ENCODE peak calls at places on chromosomes 5 and 9, in five cellular contexts. One of them, this sample, is unnamed.

GRCh38 chr9:34365282-34365681 is 11.4 kb downstream of the MYORG start:
- DNase-seq in mesendoderm: no peak
- DNase-seq in IMR-90: no peak
- DNase-seq in dorsolateral prefrontal cortex: no peak
- DNase-seq in fibroblast of lung: no peak
- DNase-seq in this sample: no peak

GRCh38 chr9:134212809-134213507 is 48.6 kb upstream of the RNU6ATAC start:
- DNase-seq in mesendoderm: peak
- DNase-seq in IMR-90: no peak
- DNase-seq in dorsolateral prefrontal cortex: peak
- DNase-seq in fibroblast of lung: no peak
- DNase-seq in this sample: no peak

GRCh38 chr5:127615916-127616315 is 33.0 kb upstream of the CTXN3 start:
- DNase-seq in IMR-90: peak
- DNase-seq in dorsolateral prefrontal cortex: no peak
- DNase-seq in mesendoderm: no peak
- DNase-seq in fibroblast of lung: peak
- DNase-seq in this sample: no peak

GRCh38 chr5:50766042-50766441 is 99.6 kb downstream of the PARP8 start:
- DNase-seq in mesendoderm: no peak
- DNase-seq in dorsolateral prefrontal cortex: no peak
- DNase-seq in fibroblast of lung: no peak
- DNase-seq in IMR-90: no peak
- DNase-seq in this sample: no peak

GRCh38 chr5:42889311-42889933 is 77.7 kb upstream of the SELENOP start:
- DNase-seq in IMR-90: peak
- DNase-seq in dorsolateral prefrontal cortex: peak
- DNase-seq in fibroblast of lung: peak
- DNase-seq in mesendoderm: peak
- DNase-seq in this sample: peak

GRCh38 chr9:126625329-126626116 is 11.8 kb downstream of the LMX1B start:
- DNase-seq in fibroblast of lung: no peak
- DNase-seq in dorsolateral prefrontal cortex: no peak
- DNase-seq in IMR-90: no peak
- DNase-seq in mesendoderm: peak
- DNase-seq in this sample: no peak

GRCh38 chr9:11135856-11136255 is 523.1 kb upstream of the PTPRD start:
- DNase-seq in IMR-90: no peak
- DNase-seq in fibroblast of lung: no peak
- DNase-seq in dorsolateral prefrontal cortex: no peak
- DNase-seq in mesendoderm: no peak
- DNase-seq in this sample: no peak

GRCh38 chr5:119829341-119829740 is 200.0 kb downstream of the FAM170A start:
- DNase-seq in fibroblast of lung: no peak
- DNase-seq in IMR-90: no peak
- DNase-seq in dorsolateral prefrontal cortex: no peak
- DNase-seq in mesendoderm: no peak
- DNase-seq in this sample: no peak

GRCh38 chr9:21668504-21668903 is 133.9 kb upstream of the MTAP start:
- DNase-seq in fibroblast of lung: no peak
- DNase-seq in IMR-90: no peak
- DNase-seq in mesendoderm: no peak
- DNase-seq in dorsolateral prefrontal cortex: no peak
- DNase-seq in this sample: peak

GRCh38 chr5:2375796-2376195 is 375.7 kb downstream of the IRX2 start:
- DNase-seq in IMR-90: no peak
- DNase-seq in dorsolateral prefrontal cortex: no peak
- DNase-seq in mesendoderm: no peak
- DNase-seq in fibroblast of lung: no peak
- DNase-seq in this sample: no peak

GRCh38 chr9:119868694-119869093 is 499.5 kb upstream of the BRINP1 start:
- DNase-seq in mesendoderm: peak
- DNase-seq in dorsolateral prefrontal cortex: no peak
- DNase-seq in IMR-90: no peak
- DNase-seq in fibroblast of lung: no peak
- DNase-seq in this sample: no peak
- H3K27ac ChIP-seq in mesendoderm: no peak
- H3K27ac ChIP-seq in dorsolateral prefrontal cortex: no peak
- H3K27ac ChIP-seq in IMR-90: no peak
- H3K27ac ChIP-seq in fibroblast of lung: no peak
- H3K27ac ChIP-seq in this sample: no peak

GRCh38 chr9:131682261-131682660 is 57.6 kb downstream of the RAPGEF1 start:
- DNase-seq in dorsolateral prefrontal cortex: no peak
- DNase-seq in IMR-90: no peak
- DNase-seq in fibroblast of lung: no peak
- DNase-seq in mesendoderm: no peak
- DNase-seq in this sample: no peak
- H3K27ac ChIP-seq in dorsolateral prefrontal cortex: peak
- H3K27ac ChIP-seq in IMR-90: no peak
- H3K27ac ChIP-seq in fibroblast of lung: no peak
- H3K27ac ChIP-seq in mesendoderm: no peak
- H3K27ac ChIP-seq in this sample: no peak

GRCh38 chr5:140055152-140055551 is 12.1 kb upstream of the NRG2 start:
- DNase-seq in fibroblast of lung: no peak
- DNase-seq in IMR-90: no peak
- DNase-seq in dorsolateral prefrontal cortex: no peak
- DNase-seq in mesendoderm: no peak
- DNase-seq in this sample: no peak

GRCh38 chr5:140054086-140054689 is 11.1 kb upstream of the NRG2 start:
- DNase-seq in fibroblast of lung: no peak
- DNase-seq in dorsolateral prefrontal cortex: no peak
- DNase-seq in IMR-90: no peak
- DNase-seq in mesendoderm: no peak
- DNase-seq in this sample: no peak

GRCh38 chr5:140049205-140049604 is 6.1 kb upstream of the NRG2 start:
- DNase-seq in mesendoderm: no peak
- DNase-seq in dorsolateral prefrontal cortex: no peak
- DNase-seq in fibroblast of lung: no peak
- DNase-seq in IMR-90: no peak
- DNase-seq in this sample: no peak

GRCh38 chr5:140049713-140050112 is 6.6 kb upstream of the NRG2 start:
- DNase-seq in fibroblast of lung: no peak
- DNase-seq in IMR-90: no peak
- DNase-seq in mesendoderm: no peak
- DNase-seq in dorsolateral prefrontal cortex: no peak
- DNase-seq in this sample: no peak

GRCh38 chr5:140051950-140052349 is 8.9 kb upstream of the NRG2 start:
- DNase-seq in mesendoderm: no peak
- DNase-seq in dorsolateral prefrontal cortex: no peak
- DNase-seq in fibroblast of lung: no peak
- DNase-seq in IMR-90: no peak
- DNase-seq in this sample: no peak
- H3K27ac ChIP-seq in mesendoderm: no peak
- H3K27ac ChIP-seq in dorsolateral prefrontal cortex: no peak
- H3K27ac ChIP-seq in fibroblast of lung: no peak
- H3K27ac ChIP-seq in IMR-90: no peak
- H3K27ac ChIP-seq in this sample: no peak

DNA sequence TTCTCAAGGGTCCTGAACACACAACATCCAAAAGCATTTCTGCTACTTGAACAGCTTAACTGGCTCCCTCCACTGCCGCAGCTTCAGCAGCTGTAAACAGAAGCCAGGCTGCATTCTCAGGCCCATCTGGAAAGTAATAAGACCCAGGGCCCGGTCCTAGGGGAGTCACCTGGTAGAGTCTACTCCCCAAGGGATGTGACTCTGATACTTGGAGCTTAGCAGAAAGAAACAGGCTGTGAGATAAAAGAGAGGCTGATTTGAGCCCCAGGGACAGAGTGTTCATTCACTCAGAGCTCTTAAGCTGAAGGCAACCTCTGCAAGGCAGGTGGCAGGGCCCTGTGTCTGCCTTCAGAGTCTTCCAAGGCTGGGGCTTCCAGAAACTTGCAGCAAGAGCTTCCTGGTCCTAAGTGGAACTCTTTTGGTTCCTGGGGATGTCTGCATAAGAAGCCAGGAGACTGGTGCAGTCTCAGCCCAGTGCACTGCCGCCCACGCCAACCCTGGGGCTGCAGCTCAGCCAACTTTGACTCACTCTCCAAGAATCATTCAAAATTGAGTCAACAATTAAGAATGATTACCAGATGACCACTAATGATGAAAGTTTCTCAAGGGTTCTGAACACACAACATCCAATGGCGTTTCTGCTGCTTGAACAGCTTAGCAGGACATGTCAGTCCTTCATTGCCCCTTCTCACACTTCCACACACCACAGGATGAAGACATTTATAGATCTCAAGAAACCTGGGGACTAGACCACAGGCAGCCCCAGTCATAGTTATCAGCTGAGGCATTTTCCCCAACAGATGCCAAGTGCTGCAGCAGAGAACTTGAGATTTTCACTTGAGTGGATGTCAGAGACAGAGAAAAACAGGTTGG is 356.5 kb downstream of the SPOCK1 start:
- DNase-seq in IMR-90: peak
- DNase-seq in dorsolateral prefrontal cortex: peak
- DNase-seq in fibroblast of lung: peak
- DNase-seq in mesendoderm: no peak
- DNase-seq in this sample: no peak
- H3K27ac ChIP-seq in IMR-90: peak
- H3K27ac ChIP-seq in dorsolateral prefrontal cortex: no peak
- H3K27ac ChIP-seq in fibroblast of lung: peak
- H3K27ac ChIP-seq in mesendoderm: no peak
- H3K27ac ChIP-seq in this sample: no peak

GRCh38 chr5:150639751-150640150 is 709 bp upstream of the SYNPO start:
- DNase-seq in mesendoderm: no peak
- DNase-seq in fibroblast of lung: no peak
- DNase-seq in dorsolateral prefrontal cortex: no peak
- DNase-seq in IMR-90: no peak
- DNase-seq in this sample: no peak
- H3K27ac ChIP-seq in mesendoderm: peak
- H3K27ac ChIP-seq in fibroblast of lung: peak
- H3K27ac ChIP-seq in dorsolateral prefrontal cortex: peak
- H3K27ac ChIP-seq in IMR-90: peak
- H3K27ac ChIP-seq in this sample: no peak

DNA sequence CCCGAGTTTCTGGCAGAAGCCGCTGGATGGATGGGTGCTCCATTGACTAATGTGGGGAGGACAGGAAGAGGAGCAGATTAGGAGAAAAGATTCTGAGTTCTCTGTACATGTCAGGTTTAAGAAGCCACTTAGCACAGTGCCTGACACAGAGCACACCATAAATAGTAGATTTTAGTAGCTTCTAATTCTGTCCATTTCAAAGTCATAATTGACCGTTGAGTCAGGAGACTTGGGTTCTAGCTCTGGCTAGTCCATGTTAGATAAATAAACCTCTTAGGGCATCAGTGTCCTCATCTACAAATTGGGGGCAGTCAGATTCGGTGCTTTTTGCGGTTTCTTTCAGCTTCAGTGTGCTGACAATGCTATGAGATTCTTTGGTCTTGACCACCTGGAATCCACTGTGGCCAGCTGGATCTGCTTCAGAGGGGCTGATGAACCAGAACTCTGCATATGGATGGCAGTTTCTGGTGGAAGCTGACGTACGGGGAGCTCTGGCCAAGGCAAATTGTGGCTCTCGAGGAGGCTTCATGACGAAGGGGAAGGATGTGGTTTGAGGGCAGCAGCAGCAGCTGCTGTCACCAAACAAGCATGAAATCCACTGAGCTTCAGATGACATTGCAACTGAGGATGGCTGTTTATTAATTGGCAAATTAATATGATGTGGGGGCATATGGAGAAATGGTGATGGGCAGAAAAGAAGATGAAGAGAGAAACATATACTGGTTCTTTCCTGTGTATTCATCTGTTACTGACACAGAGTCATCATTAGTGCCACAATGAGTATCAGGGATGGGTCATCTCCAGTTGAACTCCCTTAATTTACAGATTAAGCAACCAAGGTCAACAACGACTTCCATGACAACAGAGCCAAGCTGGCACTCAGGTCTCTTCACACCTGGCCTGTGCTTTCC is 134.4 kb downstream of the AOPEP start:
- DNase-seq in dorsolateral prefrontal cortex: no peak
- DNase-seq in mesendoderm: no peak
- DNase-seq in IMR-90: peak
- DNase-seq in fibroblast of lung: peak
- DNase-seq in this sample: no peak
- H3K27ac ChIP-seq in dorsolateral prefrontal cortex: peak
- H3K27ac ChIP-seq in mesendoderm: no peak
- H3K27ac ChIP-seq in IMR-90: peak
- H3K27ac ChIP-seq in fibroblast of lung: peak
- H3K27ac ChIP-seq in this sample: no peak

GRCh38 chr5:96257904-96258303 is 175.1 kb downstream of the PCSK1 start:
- DNase-seq in dorsolateral prefrontal cortex: no peak
- DNase-seq in mesendoderm: no peak
- DNase-seq in IMR-90: peak
- DNase-seq in fibroblast of lung: peak
- DNase-seq in this sample: no peak

GRCh38 chr5:96256795-96257470 is 176.1 kb downstream of the PCSK1 start:
- DNase-seq in IMR-90: peak
- DNase-seq in fibroblast of lung: peak
- DNase-seq in mesendoderm: peak
- DNase-seq in dorsolateral prefrontal cortex: peak
- DNase-seq in this sample: peak

GRCh38 chr5:96260009-96260408 is 173.0 kb downstream of the PCSK1 start:
- DNase-seq in mesendoderm: no peak
- DNase-seq in IMR-90: no peak
- DNase-seq in dorsolateral prefrontal cortex: no peak
- DNase-seq in fibroblast of lung: no peak
- DNase-seq in this sample: no peak

GRCh38 chr5:96258692-96259091 is 174.4 kb downstream of the PCSK1 start:
- DNase-seq in mesendoderm: no peak
- DNase-seq in fibroblast of lung: no peak
- DNase-seq in dorsolateral prefrontal cortex: no peak
- DNase-seq in IMR-90: no peak
- DNase-seq in this sample: no peak

GRCh38 chr5:96259211-96259772 is 173.8 kb downstream of the PCSK1 start:
- DNase-seq in fibroblast of lung: peak
- DNase-seq in IMR-90: peak
- DNase-seq in mesendoderm: peak
- DNase-seq in dorsolateral prefrontal cortex: no peak
- DNase-seq in this sample: no peak
- H3K27ac ChIP-seq in fibroblast of lung: peak
- H3K27ac ChIP-seq in IMR-90: peak
- H3K27ac ChIP-seq in mesendoderm: no peak
- H3K27ac ChIP-seq in dorsolateral prefrontal cortex: peak
- H3K27ac ChIP-seq in this sample: no peak

GRCh38 chr9:72354704-72355103 is 10.3 kb downstream of the ZFAND5 start:
- DNase-seq in fibroblast of lung: no peak
- DNase-seq in dorsolateral prefrontal cortex: no peak
- DNase-seq in mesendoderm: no peak
- DNase-seq in IMR-90: no peak
- DNase-seq in this sample: no peak
- H3K27ac ChIP-seq in fibroblast of lung: no peak
- H3K27ac ChIP-seq in dorsolateral prefrontal cortex: no peak
- H3K27ac ChIP-seq in mesendoderm: no peak
- H3K27ac ChIP-seq in IMR-90: no peak
- H3K27ac ChIP-seq in this sample: no peak